ENCODE peak calls at places on chromosomes 13 and 19, in five cellular contexts. T, J, G, U and H are unnamed samples.

GRCh38 chr13:33686772-33687480 is 131.0 kb upstream of the RFC3 start:
- DNase-seq in G (no peak), T (no peak), J (no peak), U (no peak), H (no peak)

GRCh38 chr19:50325310-50326100 is 3.7 kb downstream of the KCNC3 start:
- DNase-seq in T (peak), U (no peak), G (peak), J (peak), H (peak)

GRCh38 chr13:112261924-112262323 is 114.2 kb upstream of the SPACA7 start:
- DNase-seq in T (no peak), G (no peak), U (no peak), J (no peak), H (no peak)

GRCh38 chr19:6226012-6226411 is 53.8 kb downstream of the MLLT1 start:
- DNase-seq in G (no peak), J (no peak), U (no peak), T (no peak), H (no peak)

GRCh38 chr13:95201814-95202521 is 99.3 kb downstream of the ABCC4 start:
- DNase-seq in T (peak), G (no peak), J (no peak), U (no peak), H (no peak)

GRCh38 chr13:60448907-60449510 is 52.0 kb downstream of the TDRD3 start:
- DNase-seq in J (peak), U (no peak), G (no peak), T (peak), H (no peak)

GRCh38 chr19:44549507-44549906 is 20.0 kb upstream of the CEACAM20 start:
- DNase-seq in T (no peak), J (no peak), G (no peak), U (no peak), H (no peak)

GRCh38 chr13:98239156-98240076 is 62.3 kb upstream of the RNF113B start:
- DNase-seq in G (no peak), T (no peak), U (no peak), J (peak), H (no peak)

GRCh38 chr13:112119192-112120030 is 52.5 kb downstream of the SOX1 start:
- DNase-seq in T (no peak), U (no peak), G (no peak), J (no peak), H (no peak)

GRCh38 chr19:42325896-42326771 is 699 bp downstream of the MEGF8 start:
- DNase-seq in U (no peak), J (peak), T (peak), G (no peak), H (no peak)

GRCh38 chr19:3278749-3279148 is 54.3 kb downstream of the CELF5 start:
- DNase-seq in G (no peak), J (no peak), U (no peak), T (no peak), H (no peak)

GRCh38 chr19:12759686-12760085 is 8.1 kb downstream of the BEST2 start:
- DNase-seq in U (no peak), G (no peak), J (no peak), T (no peak), H (no peak)

GRCh38 chr13:45333973-45334922 is 6.7 kb downstream of the TPT1 start:
- DNase-seq in T (peak), J (no peak), G (no peak), U (no peak), H (no peak)

GRCh38 chr19:49161987-49162386 is 4.4 kb downstream of the TRPM4 start:
- DNase-seq in T (peak), G (no peak), U (no peak), J (no peak), H (no peak)

GRCh38 chr19:35995655-35995993 is 636 bp downstream of the SDHAF1 start:
- DNase-seq in T (peak), U (no peak), J (peak), G (no peak), H (no peak)

GRCh38 chr13:89163081-89163480 is 1491.9 kb downstream of the SLITRK5 start:
- DNase-seq in U (no peak), G (no peak), J (no peak), T (no peak), H (no peak)

GRCh38 chr19:16542894-16543498 is 759 bp upstream of the CHERP start:
- DNase-seq in G (no peak), U (no peak), T (no peak), J (peak), H (no peak)

GRCh38 chr13:43071824-43072223 is 48.4 kb downstream of the DNAJC15 start:
- DNase-seq in G (no peak), J (no peak), T (no peak), U (no peak), H (no peak)

GRCh38 chr13:24016046-24016445 is 118.7 kb upstream of the C1QTNF9B start:
- DNase-seq in G (no peak), U (no peak), T (no peak), J (no peak), H (no peak)

GRCh38 chr19:50567052-50567841 is 988 bp downstream of the LRRC4B start:
- DNase-seq in T (no peak), U (no peak), G (no peak), J (no peak), H (no peak)

GRCh38 chr13:97659602-97660001 is 225.6 kb downstream of the RAP2A start:
- DNase-seq in J (peak), U (no peak), T (no peak), G (no peak), H (peak)

GRCh38 chr13:97273341-97273831 is 51.3 kb downstream of the MBNL2 start:
- DNase-seq in G (no peak), U (no peak), T (peak), J (no peak), H (no peak)

GRCh38 chr19:15488489-15489226 is 9.4 kb upstream of the PGLYRP2 start:
- DNase-seq in T (no peak), U (no peak), G (no peak), J (no peak), H (no peak)

GRCh38 chr19:29665826-29666633 is 769 bp downstream of the PLEKHF1 start:
- DNase-seq in G (no peak), U (no peak), J (peak), T (peak), H (no peak)

GRCh38 chr19:10339380-10339960 is at the start of gene ICAM3:
- DNase-seq in U (no peak), J (no peak), G (no peak), T (no peak), H (no peak)

GRCh38 chr19:7294571-7295212 is 478 bp upstream of the INSR start:
- DNase-seq in J (peak), T (peak), G (peak), U (no peak), H (peak)
- H3K27ac ChIP-seq in J (peak), T (no peak), G (peak), U (peak), H (peak)

GRCh38 chr19:33872445-33873320 is 76.0 kb downstream of the KCTD15 start:
- DNase-seq in G (no peak), T (peak), J (no peak), U (no peak), H (no peak)
- H3K27ac ChIP-seq in G (no peak), T (no peak), J (no peak), U (no peak), H (no peak)

DNA sequence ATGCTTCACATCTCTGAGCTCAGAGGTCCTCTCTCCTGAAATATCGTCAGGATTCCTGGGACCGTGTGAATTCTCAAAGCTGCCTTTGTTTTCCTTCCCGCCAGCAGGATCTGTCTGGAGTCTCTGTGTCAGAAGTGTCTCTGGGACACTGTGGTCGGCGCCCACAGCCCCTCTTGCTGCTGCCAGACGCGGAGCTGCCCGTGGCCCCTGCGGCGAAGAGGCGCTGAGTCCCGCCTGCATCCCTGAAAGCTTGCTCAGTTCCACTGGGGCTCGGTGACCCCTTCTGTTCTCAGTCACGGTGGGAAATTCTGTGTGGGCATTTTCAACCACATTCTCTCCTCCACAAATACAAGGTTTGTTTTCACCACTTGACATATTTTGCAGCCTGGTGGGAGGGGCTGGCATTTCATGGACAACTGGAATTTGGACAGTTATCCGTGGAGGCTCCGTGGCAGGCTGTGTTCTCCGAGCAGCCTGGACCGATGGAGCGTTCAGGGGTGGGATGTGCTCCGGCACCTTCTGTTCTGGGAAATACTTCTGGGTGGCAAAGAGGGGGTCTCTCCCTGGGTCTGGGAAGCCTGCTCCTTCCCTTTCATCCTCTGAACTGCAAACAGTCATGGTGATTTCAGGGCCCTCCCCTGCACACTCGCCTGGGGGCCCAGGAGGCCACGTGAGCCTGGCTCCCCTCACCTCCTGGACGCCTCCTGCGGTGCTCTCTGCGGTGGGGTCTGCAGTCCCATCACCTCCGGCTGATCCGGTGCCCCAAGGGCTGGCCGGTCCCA is 42.6 kb upstream of the GRTP1 start:
- DNase-seq in J (peak), U (no peak), T (no peak), G (no peak), H (no peak)
- H3K27ac ChIP-seq in J (peak), U (no peak), T (no peak), G (no peak), H (no peak)

GRCh38 chr19:45954132-45954531 is 19.5 kb downstream of the NOVA2 start:
- DNase-seq in U (no peak), J (no peak), T (no peak), G (no peak), H (no peak)
- H3K27ac ChIP-seq in U (no peak), J (no peak), T (no peak), G (no peak), H (no peak)

DNA sequence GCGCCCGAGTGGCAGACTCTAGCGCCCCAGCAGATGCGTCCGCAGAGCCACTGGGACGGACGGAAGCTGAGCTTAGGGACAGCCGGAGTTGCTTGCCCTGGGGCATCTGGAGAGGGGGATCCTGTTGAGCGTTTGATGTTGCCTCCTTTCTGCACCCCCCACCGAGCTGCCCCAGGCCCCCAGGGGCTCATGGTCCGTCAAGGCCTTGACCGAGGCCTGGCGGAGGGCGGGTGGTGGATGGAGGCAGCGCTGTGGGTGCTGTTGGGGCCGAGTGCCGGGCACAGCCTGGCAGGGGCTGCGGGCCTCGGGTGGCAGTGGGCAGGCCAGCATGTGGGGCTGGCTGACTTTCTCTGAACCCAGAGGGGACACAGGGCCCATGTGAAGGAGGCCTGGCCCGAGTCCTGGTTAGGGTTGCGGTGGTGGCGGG is 2.7 kb downstream of the CSNK1G2 start:
- DNase-seq in T (no peak), J (no peak), G (no peak), U (no peak), H (no peak)
- H3K27ac ChIP-seq in T (no peak), J (no peak), G (peak), U (no peak), H (no peak)

GRCh38 chr19:18477042-18477760 is 39.3 kb upstream of the ISYNA1 start:
- DNase-seq in J (no peak), U (no peak), T (no peak), G (no peak), H (no peak)

GRCh38 chr19:18475004-18475453 is 37.1 kb upstream of the ISYNA1 start:
- DNase-seq in J (no peak), U (no peak), T (no peak), G (no peak), H (no peak)

GRCh38 chr19:18474366-18474887 is 36.5 kb upstream of the ISYNA1 start:
- DNase-seq in G (no peak), U (no peak), J (no peak), T (no peak), H (no peak)

GRCh38 chr19:18476507-18477041 is 38.6 kb upstream of the ISYNA1 start:
- DNase-seq in T (no peak), J (no peak), U (no peak), G (no peak), H (no peak)

DNA sequence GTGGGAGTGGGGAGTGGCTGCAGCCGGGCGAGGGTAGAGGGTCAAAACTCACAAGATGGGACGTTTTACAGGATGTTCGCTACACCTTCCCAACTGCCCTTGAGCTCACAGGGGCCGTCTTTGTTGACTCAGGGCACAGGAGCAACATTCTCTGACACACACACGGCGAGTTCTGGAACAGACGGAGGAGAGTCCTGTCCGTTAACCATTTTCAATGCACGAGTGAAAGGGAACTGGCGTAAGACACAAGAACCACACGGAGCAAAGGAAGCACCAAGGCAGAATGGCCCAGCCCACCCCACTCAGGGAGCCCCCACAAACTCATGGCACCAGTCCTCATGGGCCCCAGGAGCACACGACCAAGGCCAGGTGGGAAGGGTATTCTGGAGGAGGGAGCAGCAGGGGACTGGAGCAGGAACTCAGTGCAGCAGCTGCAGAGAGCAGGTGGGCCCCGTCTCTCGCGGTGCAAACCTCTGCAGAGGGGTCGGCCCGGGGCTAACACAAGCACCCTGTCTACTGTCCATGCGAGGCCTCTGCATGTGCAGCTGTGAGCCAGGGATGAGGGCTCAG is 37.9 kb upstream of the ISYNA1 start:
- DNase-seq in T (no peak), J (peak), U (no peak), G (no peak), H (no peak)
- H3K27ac ChIP-seq in T (no peak), J (no peak), U (peak), G (no peak), H (no peak)

GRCh38 chr19:51807111-51807701 is 12.2 kb downstream of the FPR3 start:
- DNase-seq in J (no peak), T (peak), U (no peak), G (no peak), H (no peak)
- H3K27ac ChIP-seq in J (no peak), T (no peak), U (no peak), G (no peak), H (no peak)

GRCh38 chr19:38989066-38989605 is 13.6 kb upstream of the FBXO17 start:
- DNase-seq in G (no peak), U (no peak), J (peak), T (no peak), H (no peak)
- H3K27ac ChIP-seq in G (no peak), U (no peak), J (no peak), T (no peak), H (no peak)